ENCODE peak calls at places on chromosome 3, in five cellular contexts. M is mammary epithelial cell, B is neuronal stem cell, W is neural progenitor cell, N is endodermal cell. Q is an unnamed sample.
A peak's percentile ranks its signal among the peaks of the same experiment; 100 is the strongest.

GRCh38 chr3:38613426-38613825 is 36.1 kb downstream of the SCN5A start:
- DNase-seq in M (no peak), N (no peak), W (no peak), B (no peak), Q (no peak)

GRCh38 chr3:135944831-135945230 is 20.7 kb upstream of the PPP2R3A start:
- DNase-seq in N (no peak), W (no peak), B (no peak), M (no peak), Q (no peak)

GRCh38 chr3:69008980-69009379 is 4.5 kb downstream of the EOGT start:
- DNase-seq in M (no peak), B (no peak), N (peak; percentile 90), W (peak; percentile 29), Q (no peak)

GRCh38 chr3:28716939-28717338 is 368.3 kb upstream of the AZI2 start:
- DNase-seq in N (no peak), B (no peak), M (no peak), W (no peak), Q (no peak)

GRCh38 chr3:13715167-13715954 is 164.5 kb downstream of the WNT7A start:
- DNase-seq in W (no peak), M (no peak), B (no peak), N (peak; percentile 19), Q (no peak)

GRCh38 chr3:122794779-122795673 is at the start of gene SLC49A4:
- DNase-seq in N (peak; percentile 97), B (peak; percentile 87), M (peak; percentile 79), W (peak; percentile 94), Q (peak; percentile 86)

GRCh38 chr3:186487819-186488218 is 56.4 kb downstream of the CRYGS start:
- DNase-seq in W (peak; percentile 32), B (no peak), N (peak; percentile 67), M (no peak), Q (peak; percentile 44)

GRCh38 chr3:38004415-38005075 is 14.0 kb downstream of the VILL start:
- DNase-seq in M (peak; percentile 70), B (no peak), W (peak; percentile 72), N (peak; percentile 88), Q (peak; percentile 27)

GRCh38 chr3:171306631-171307030 is 153.6 kb downstream of the TNIK start:
- DNase-seq in N (no peak), W (no peak), B (no peak), M (peak; percentile 86), Q (no peak)

GRCh38 chr3:128786434-128787020 is 60.5 kb downstream of the RAB7A start:
- DNase-seq in W (no peak), M (no peak), B (no peak), N (no peak), Q (no peak)

GRCh38 chr3:122754867-122755835 is 38.5 kb downstream of the HSPBAP1 start:
- DNase-seq in N (peak; percentile 76), W (peak; percentile 54), M (peak; percentile 58), B (peak; percentile 18), Q (peak; percentile 59)

GRCh38 chr3:14319654-14320182 is 82.7 kb upstream of the SLC6A6 start:
- DNase-seq in W (peak; percentile 76), B (peak; percentile 48), N (peak; percentile 93), M (peak; percentile 75), Q (peak; percentile 77)

GRCh38 chr3:61030469-61031035 is 220.7 kb downstream of the FHIT start:
- DNase-seq in M (peak; percentile 57), W (no peak), B (no peak), N (no peak), Q (no peak)

DNA sequence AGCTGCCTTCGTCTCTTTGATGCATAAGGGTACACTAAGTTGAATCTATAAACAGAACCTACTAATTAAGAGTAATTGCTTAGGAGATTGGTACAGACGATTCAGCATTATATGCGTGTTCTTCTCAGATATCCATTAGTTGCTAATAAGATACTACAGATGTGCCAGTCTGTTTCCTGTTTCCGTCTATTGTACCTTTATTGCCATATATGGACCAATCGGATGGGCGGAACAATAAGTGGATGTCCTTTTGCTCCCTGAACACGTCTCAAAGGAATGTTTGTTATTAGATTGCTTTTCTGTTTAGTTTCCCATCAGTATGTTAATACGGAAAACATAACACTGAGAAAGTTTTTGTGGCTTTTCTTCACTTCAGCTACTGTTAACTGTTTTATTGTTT is 276.6 kb upstream of the RARB start:
- DNase-seq in M (peak; percentile 18), N (no peak), B (no peak), W (no peak), Q (no peak)
- H3K9ac ChIP-seq in M (no peak overlapping the region), N (no peak overlapping the region), B (no peak overlapping the region), W (no peak overlapping the region), Q (no peak overlapping the region)

DNA sequence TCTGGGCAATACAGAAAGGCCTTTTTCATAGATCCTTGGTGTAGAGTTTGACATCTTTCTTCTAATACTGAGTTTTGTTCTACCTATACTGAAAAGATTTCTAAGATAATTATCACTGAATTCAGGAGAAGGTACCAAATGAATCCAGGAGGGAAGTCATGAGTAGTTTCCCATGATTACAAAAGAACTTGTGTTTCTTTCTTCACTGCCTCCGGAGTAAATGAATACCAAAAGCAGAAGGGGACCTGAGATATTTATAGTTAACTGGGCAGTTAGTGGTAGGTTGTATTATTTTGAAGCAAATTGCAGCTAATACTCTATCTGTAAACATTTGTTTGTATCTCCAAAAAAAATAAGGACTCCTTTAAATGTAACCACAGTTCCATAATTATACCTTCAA is 175.4 kb downstream of the SUCNR1 start:
- DNase-seq in B (no peak), M (no peak), N (no peak), W (no peak), Q (no peak)
- H3K27ac ChIP-seq in B (no peak overlapping the region), M (no peak overlapping the region), N (no peak overlapping the region), W (no peak overlapping the region), Q (no peak overlapping the region)

GRCh38 chr3:20051123-20051806 is 11.0 kb downstream of the KAT2B start:
- DNase-seq in M (no peak), N (no peak), W (no peak), B (no peak), Q (no peak)

GRCh38 chr3:20047341-20047779 is 7.1 kb downstream of the KAT2B start:
- DNase-seq in B (no peak), M (no peak), N (no peak), W (no peak), Q (no peak)

GRCh38 chr3:20049275-20049674 is 9.0 kb downstream of the KAT2B start:
- DNase-seq in B (no peak), W (no peak), M (no peak), N (no peak), Q (no peak)

GRCh38 chr3:20046556-20046955 is 6.3 kb downstream of the KAT2B start:
- DNase-seq in W (no peak), M (no peak), B (no peak), N (no peak), Q (no peak)

GRCh38 chr3:20047940-20048339 is 7.7 kb downstream of the KAT2B start:
- DNase-seq in W (no peak), B (no peak), M (no peak), N (no peak), Q (peak; percentile 10)
- H3K9ac ChIP-seq in W (no peak overlapping the region), B (no peak overlapping the region), M (no peak overlapping the region), N (no peak overlapping the region), Q (peak overlapping the region; percentile 62)

GRCh38 chr3:72337480-72337855 is 510.8 kb downstream of the SHQ1 start:
- DNase-seq in W (no peak), B (no peak), N (peak; percentile 35), M (no peak), Q (no peak)

GRCh38 chr3:72339750-72340025 is 508.6 kb downstream of the SHQ1 start:
- DNase-seq in N (no peak), B (no peak), W (no peak), M (no peak), Q (no peak)

GRCh38 chr3:72336821-72337479 is 511.3 kb downstream of the SHQ1 start:
- DNase-seq in W (peak; percentile 52), M (peak; percentile 77), N (peak; percentile 89), B (peak; percentile 23), Q (no peak)

GRCh38 chr3:72338942-72339749 is 509.1 kb downstream of the SHQ1 start:
- DNase-seq in N (no peak), W (no peak), M (peak; percentile 98), B (no peak), Q (no peak)

DNA sequence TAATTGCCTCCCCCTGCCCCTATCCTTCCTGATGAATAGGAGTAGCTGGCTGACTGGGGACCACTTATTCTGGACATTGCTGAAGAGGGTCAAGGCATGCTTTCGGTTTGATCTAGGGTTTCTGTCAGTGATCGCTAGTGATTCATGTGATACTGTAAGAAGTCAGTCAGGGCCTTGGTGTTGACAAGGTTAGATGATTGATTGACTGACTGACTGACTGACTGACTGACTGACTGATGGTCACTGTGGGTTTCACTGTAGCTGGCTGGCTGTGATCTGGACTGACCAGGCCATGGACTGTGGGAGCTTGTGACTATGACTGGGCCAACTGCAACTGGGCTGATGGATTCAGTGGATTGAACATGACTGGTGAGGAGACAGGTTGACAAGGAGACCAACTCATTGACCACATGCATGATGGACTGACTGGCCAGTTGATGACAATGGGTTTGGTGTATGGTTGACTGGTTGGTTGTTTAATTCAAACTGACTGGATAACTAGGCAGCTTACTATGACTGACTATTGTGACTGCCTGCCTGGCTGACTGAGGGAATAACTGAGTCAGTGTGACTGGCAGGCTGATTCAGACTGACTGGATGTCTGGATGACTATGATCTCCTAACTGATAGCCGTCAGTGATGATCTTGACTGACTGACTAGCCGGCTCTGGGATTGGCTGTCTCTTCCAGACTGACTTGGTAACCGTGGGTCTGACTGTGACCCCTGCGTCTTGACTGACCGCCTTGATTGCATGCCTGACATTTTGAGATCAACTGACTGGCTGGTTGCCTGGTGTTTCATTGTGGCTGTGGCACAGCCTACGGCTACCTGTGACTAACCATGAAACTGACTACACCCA is 509.9 kb downstream of the SHQ1 start:
- DNase-seq in M (peak; percentile 87), B (no peak), N (peak; percentile 39), W (no peak), Q (no peak)
- H3K27ac ChIP-seq in M (peak overlapping the region; percentile 72), B (no peak overlapping the region), N (no peak overlapping the region), W (no peak overlapping the region), Q (no peak overlapping the region)

DNA sequence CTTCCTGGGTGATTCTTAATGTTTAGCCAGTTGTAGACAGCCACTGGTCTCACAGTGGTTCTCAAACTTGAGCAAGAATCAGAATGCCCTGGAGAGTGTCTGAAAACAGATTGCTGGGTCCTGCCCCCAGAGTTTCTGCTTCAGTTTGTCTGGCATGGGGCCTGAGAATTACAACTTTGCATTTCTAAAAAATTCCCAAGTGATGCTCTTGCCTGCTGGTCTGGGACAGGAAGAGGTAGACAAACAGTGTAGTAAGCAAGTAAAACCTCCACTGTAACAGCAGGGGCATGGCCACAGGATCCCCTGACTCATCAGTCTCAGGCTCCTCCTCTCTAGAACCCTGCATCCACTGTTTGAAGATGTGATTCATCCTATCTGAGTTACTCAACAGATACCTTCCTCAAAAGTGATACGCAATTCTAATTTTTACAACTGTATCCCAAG is 36.5 kb downstream of the DZIP1L start:
- DNase-seq in W (no peak), N (no peak), M (peak; percentile 99), B (no peak), Q (no peak)
- H3K9ac ChIP-seq in W (no peak overlapping the region), N (no peak overlapping the region), M (peak overlapping the region; percentile 87), B (no peak overlapping the region), Q (no peak overlapping the region)

Q was measured in MM.1S.